ENCODE peak calls at places on chromosome 3, in nine cellular contexts. N is GM04503, I is Right ventricle myocardium superior, B is NCI-H1105 treated with DMSO at 0.1 percent for 48 hours, Z is M059J, T is neuronal stem cell, O is posterior vena cava, E is AG09309, K is GM12865. R is an unnamed sample.

GRCh38 chr3:46971151-46971550 is 5.4 kb downstream of the CCDC12 start:
- DNase-seq in N (no peak), I (no peak), B (no peak), Z (no peak), T (no peak), O (peak; percentile 28), E (no peak), K (no peak), R (no peak)

GRCh38 chr3:194661946-194662345 is 10.0 kb downstream of the LSG1 start:
- DNase-seq in N (no peak), I (no peak), B (no peak), Z (no peak), T (no peak), O (no peak), E (no peak), K (no peak), R (no peak)

GRCh38 chr3:190132376-190132775 is 11.7 kb upstream of the P3H2 start:
- DNase-seq in N (no peak), I (no peak), B (no peak), Z (no peak), T (no peak), O (no peak), E (no peak), K (no peak), R (no peak)

GRCh38 chr3:71103430-71103881 is 480.1 kb downstream of the FOXP1 start:
- DNase-seq in N (peak; percentile 61), I (peak; percentile 83), B (peak; percentile 63), Z (peak; percentile 69), T (no peak), O (peak; percentile 89), E (peak; percentile 53), K (no peak), R (peak; percentile 61)

GRCh38 chr3:28328188-28329151 is 20.1 kb upstream of the ZCWPW2 start:
- DNase-seq in N (no peak), I (no peak), B (peak; percentile 8), Z (peak; percentile 12), T (peak; percentile 8), O (no peak), E (no peak), K (peak; percentile 35), R (peak; percentile 53)

GRCh38 chr3:38039899-38040261 is 872 bp downstream of the DLEC1 start:
- DNase-seq in N (no peak), I (peak; percentile 83), B (no peak), Z (peak; percentile 7), T (no peak), O (peak; percentile 90), E (no peak), K (peak; percentile 49), R (peak; percentile 36)

GRCh38 chr3:66693461-66693912 is 192.7 kb upstream of the LRIG1 start:
- DNase-seq in N (no peak), I (no peak), B (peak; percentile 53), Z (no peak), T (no peak), O (no peak), E (no peak), K (no peak), R (no peak)

GRCh38 chr3:56321383-56321782 is 146.9 kb downstream of the ERC2 start:
- DNase-seq in N (no peak), I (no peak), B (no peak), Z (no peak), T (no peak), O (no peak), E (no peak), K (no peak), R (no peak)

GRCh38 chr3:188335656-188336055 is 181.7 kb downstream of the LPP start:
- DNase-seq in N (no peak), I (no peak), B (no peak), Z (no peak), T (no peak), O (no peak), E (no peak), K (no peak), R (no peak)

GRCh38 chr3:182606905-182607504 is 186.3 kb upstream of the ATP11B start:
- DNase-seq in N (no peak), I (no peak), B (no peak), Z (no peak), T (no peak), O (no peak), E (no peak), K (no peak), R (no peak)

GRCh38 chr3:189229421-189229820 is 57.6 kb downstream of the TPRG1 start:
- DNase-seq in N (no peak), I (no peak), B (no peak), Z (no peak), T (no peak), O (no peak), E (no peak), K (no peak), R (no peak)

R was measured in ELR.